ENCODE peak calls at places on chromosomes 3 and 15, in four cellular contexts. N is cardiac muscle cell, F is OCI-LY7, U is left lung. R is an unnamed sample.

GRCh38 chr3:171168086-171168485 is 141.6 kb upstream of the SLC2A2 start:
- DNase-seq in N (peak), F (no peak), U (no peak), R (no peak)

GRCh38 chr15:100783760-100784492 is 95.7 kb upstream of the ALDH1A3 start:
- DNase-seq in N (no peak), F (no peak), U (no peak), R (no peak)

GRCh38 chr3:454986-455385 is 258.4 kb downstream of the CHL1 start:
- DNase-seq in N (no peak), F (no peak), U (no peak), R (no peak)

GRCh38 chr15:70267879-70268278 is 170.2 kb upstream of the TLE3 start:
- DNase-seq in N (peak), F (no peak), U (no peak), R (no peak)

GRCh38 chr3:6860149-6860548 is 766 bp upstream of the GRM7 start:
- DNase-seq in N (no peak), F (no peak), U (no peak), R (no peak)

GRCh38 chr15:55267401-55268053 is 22.1 kb downstream of the RAB27A start:
- DNase-seq in N (peak), F (no peak), U (peak), R (peak)

GRCh38 chr15:85479071-85479647 is 98.8 kb downstream of the AKAP13 start:
- DNase-seq in N (peak), F (no peak), U (no peak), R (no peak)

GRCh38 chr3:11914041-11914440 is 67.4 kb upstream of the TAMM41 start:
- DNase-seq in N (no peak), F (no peak), U (no peak), R (no peak)

GRCh38 chr15:67244966-67245478 is 9.4 kb downstream of the AAGAB start:
- DNase-seq in N (peak), F (no peak), U (no peak), R (no peak)

GRCh38 chr3:150064952-150065351 is 94.3 kb upstream of the PFN2 start:
- DNase-seq in N (no peak), F (no peak), U (no peak), R (no peak)

GRCh38 chr15:41417418-41417811 is 520 bp downstream of the RTF1 start:
- DNase-seq in N (peak), F (peak), U (no peak), R (peak)

GRCh38 chr15:68304611-68305337 is 27.2 kb downstream of the FEM1B start:
- DNase-seq in N (no peak), F (no peak), U (no peak), R (no peak)

GRCh38 chr3:45583021-45583851 is 11.3 kb upstream of the LIMD1 start:
- DNase-seq in N (peak), F (no peak), U (no peak), R (no peak)

GRCh38 chr3:161263057-161263456 is 41.9 kb downstream of the NMD3 start:
- DNase-seq in N (peak), F (no peak), U (no peak), R (no peak)

GRCh38 chr3:129195731-129196256 is 12.1 kb upstream of the CNBP start:
- DNase-seq in N (peak), F (no peak), U (peak), R (no peak)

DNA sequence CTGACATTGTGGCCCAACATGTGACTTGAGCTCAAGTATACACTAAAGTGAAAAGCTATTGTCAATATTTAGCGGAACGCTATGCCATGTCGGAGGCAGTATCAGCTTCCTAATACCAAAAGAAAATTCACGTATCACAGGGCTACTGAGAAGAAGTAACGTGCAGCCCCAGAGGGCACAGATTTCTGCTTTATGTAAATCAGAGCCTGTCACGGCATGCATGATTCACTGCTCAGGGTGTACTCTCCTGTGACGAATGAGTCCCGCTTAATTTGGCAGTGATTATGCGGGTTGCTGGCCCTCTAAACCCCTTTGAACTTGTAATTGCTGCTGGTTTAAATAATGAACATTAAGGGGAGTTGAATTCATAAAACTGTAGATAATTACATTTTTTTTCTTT is 85.3 kb downstream of the MEIS2 start:
- DNase-seq in N (peak), F (peak), U (no peak), R (peak)
- H3K4me3 ChIP-seq in N (no peak), F (no peak), U (no peak), R (peak)

DNA sequence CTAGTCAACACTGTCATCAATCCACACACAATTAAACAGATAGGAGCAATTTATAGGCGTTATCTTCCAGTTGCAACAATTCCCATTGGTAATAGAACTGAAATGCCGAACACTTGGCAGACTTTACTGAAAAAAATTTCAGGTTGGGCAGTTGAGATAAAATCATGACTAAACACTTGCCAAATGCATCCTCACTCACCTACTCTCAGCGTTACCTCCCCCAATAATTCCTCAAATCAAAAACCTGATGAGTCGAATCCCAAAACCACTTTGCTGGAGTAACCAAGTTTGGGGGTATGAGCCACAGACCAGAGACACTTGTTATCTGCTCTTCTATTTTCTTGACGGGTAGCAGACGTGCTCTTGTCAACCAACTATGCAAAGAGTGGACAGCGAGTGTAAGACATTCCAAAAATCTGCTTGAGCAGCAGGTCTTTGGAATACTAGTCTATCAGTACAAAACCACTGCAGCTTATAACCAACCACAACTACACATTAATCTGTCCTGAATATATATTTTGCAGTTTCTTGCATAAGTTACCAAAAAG is 30.3 kb downstream of the PPP1R2 start:
- DNase-seq in N (no peak), F (no peak), U (no peak), R (no peak)
- TF ChIP-seq CTCF in N (no peak), F (no peak), U (no peak), R (no peak)

GRCh38 chr15:73964736-73965093 is 27.4 kb downstream of the STOML1 start:
- DNase-seq in N (peak), F (peak), U (peak), R (peak)
- H3K4me3 ChIP-seq in N (no peak), F (peak), U (no peak), R (peak)

GRCh38 chr3:24645047-24645446 is 150.4 kb upstream of the THRB start:
- DNase-seq in N (no peak), F (no peak), U (no peak), R (no peak)

GRCh38 chr3:24639640-24640329 is 145.1 kb upstream of the THRB start:
- DNase-seq in N (no peak), F (no peak), U (no peak), R (no peak)

GRCh38 chr3:24639061-24639460 is 144.4 kb upstream of the THRB start:
- DNase-seq in N (no peak), F (no peak), U (no peak), R (no peak)

GRCh38 chr3:24641628-24642027 is 147.0 kb upstream of the THRB start:
- DNase-seq in N (no peak), F (no peak), U (no peak), R (no peak)

DNA sequence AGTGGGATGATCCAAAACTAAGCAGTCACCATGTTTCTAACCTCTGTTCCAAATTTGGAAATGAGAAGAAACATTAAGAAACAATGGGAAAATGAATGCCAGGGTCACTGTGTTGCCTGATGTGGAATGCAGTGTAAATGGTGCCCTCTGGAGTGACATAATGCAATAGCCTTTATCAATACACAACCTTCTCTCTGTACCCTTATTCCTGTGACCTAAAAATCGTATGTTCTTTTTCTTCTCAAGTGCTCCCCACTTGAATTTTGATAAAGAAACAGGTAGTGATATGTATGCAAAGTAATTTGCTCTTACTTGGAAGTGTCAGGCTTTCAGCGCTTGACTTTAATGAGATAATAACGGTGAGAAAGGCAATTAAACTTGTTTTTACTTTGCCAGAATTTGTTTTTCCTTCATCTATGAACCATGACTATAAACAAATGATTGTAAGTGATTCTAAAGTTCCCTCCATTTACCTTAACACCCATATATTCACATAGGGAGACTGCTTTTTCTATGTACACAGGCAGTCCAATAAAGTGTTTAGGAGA is 145.8 kb upstream of the THRB start:
- DNase-seq in N (peak), F (no peak), U (no peak), R (no peak)
- TF ChIP-seq CTCF in N (peak), F (peak), U (peak), R (peak)

GRCh38 chr15:65613365-65613764 is 2.4 kb upstream of the INTS14 start:
- DNase-seq in N (no peak), F (no peak), U (no peak), R (no peak)
- H3K4me3 ChIP-seq in N (no peak), F (no peak), U (no peak), R (no peak)

GRCh38 chr15:78619022-78619950 is 1.5 kb downstream of the CHRNA3 start:
- DNase-seq in N (no peak), F (no peak), U (no peak), R (no peak)

GRCh38 chr15:78620839-78621421 is at the start of gene CHRNA3:
- DNase-seq in N (no peak), F (no peak), U (no peak), R (no peak)

GRCh38 chr15:78618490-78618934 is 2.3 kb downstream of the CHRNA3 start:
- DNase-seq in N (peak), F (peak), U (peak), R (peak)

GRCh38 chr15:78621810-78622402 is 1.1 kb upstream of the CHRNA3 start:
- DNase-seq in N (no peak), F (no peak), U (no peak), R (no peak)

DNA sequence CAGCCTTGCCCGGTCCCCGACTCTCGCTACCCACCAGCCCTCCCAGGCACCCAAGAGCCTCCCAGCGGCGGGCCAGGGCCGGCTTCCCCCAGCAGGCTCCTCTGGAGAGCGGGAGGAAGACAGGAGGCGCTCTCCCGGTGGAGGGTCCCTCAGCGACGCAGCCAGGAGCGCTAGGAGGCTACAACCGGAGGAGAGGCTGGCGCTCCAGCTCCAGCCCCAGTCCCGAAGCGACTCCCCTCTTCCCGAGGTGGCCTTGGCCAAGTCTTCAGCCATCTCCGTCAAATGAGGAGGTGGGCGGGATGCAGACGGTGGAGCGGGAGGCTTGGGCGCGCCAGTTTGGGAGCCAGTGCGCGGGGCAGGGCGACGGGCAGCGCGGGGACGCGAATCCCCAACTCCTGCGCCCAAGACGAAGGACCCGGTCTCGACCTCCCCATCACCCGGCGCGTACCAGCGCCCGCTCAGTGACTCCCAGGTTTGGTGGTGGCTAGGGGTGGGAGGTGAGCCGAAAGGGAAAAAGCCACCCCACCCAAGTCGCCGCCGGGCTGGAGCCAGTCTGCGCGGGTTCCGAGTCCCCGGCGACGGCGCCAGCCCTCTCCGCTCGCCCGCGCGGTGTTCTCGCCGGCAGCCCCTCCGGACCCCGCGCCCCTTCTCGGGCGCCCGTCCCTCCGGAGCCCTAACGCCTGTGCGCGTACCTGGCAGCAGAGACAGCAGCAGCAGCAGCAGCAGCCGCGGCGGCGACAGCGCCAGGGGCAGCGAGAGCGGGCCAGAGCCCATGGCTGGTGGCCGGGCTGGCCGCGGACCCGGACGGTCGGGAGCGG is 566 bp downstream of the CHRNA3 start:
- DNase-seq in N (peak), F (no peak), U (no peak), R (no peak)
- TF ChIP-seq CTCF in N (peak), F (no peak), U (no peak), R (no peak)

DNA sequence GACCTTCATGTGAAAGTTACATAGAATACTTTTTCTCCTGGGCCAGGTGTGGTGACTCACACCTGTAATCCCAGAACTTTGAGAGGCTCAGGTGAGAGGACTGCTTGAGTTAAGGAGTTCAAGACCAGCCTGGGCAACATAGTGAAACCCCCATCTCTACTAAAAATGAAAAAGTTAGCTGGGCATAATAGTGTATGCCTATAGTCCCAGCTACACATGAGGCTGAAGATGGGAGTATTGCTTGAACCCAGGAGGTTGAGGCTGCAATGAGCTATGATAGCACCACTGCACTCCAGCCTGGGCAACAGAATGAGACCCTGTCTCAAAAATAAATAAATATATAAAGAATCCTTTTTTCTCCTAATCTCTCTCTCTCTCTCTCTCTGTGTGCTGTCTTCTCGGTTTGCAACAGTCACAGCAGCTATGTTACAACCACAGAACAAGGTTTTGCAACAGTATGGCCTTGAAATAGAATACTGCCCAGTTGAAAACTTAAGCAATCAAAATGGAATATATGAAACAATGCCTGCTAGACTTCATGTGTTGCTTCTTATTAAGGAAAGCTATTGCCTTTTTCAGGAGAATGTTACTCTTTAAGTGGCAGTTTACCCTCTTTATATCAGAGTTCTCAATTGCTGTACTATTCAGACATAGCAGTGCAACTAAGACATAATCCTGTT is 12.3 kb upstream of the DENND4A start:
- DNase-seq in N (peak), F (no peak), U (no peak), R (no peak)
- H3K4me3 ChIP-seq in N (no peak), F (no peak), U (no peak), R (no peak)

GRCh38 chr3:27666708-27667107 is 55.4 kb downstream of the EOMES start:
- DNase-seq in N (peak), F (peak), U (peak), R (peak)
- TF ChIP-seq CTCF in N (peak), F (no peak), U (no peak), R (no peak)